ENCODE peak calls at places on chromosomes 7 and 10, in five cellular contexts. W is A549, O is K562, Z is AG04450, V is fibroblast of villous mesenchyme. C is an unnamed sample.

GRCh38 chr10:116461680-116462079 is 34.0 kb downstream of the PNLIPRP3 start:
- DNase-seq in W (no peak), O (no peak), Z (no peak), V (no peak), C (no peak)

GRCh38 chr10:104376784-104377300 is 23.2 kb downstream of the CFAP58 start:
- DNase-seq in W (no peak), O (no peak), Z (no peak), V (no peak), C (peak)

GRCh38 chr7:35987016-35987415 is 166.0 kb upstream of the EEPD1 start:
- DNase-seq in W (no peak), O (no peak), Z (no peak), V (no peak), C (no peak)

GRCh38 chr10:7085913-7086589 is 324.8 kb downstream of the SFMBT2 start:
- DNase-seq in W (no peak), O (peak), Z (no peak), V (peak), C (no peak)

GRCh38 chr7:106792233-106792926 is 72.7 kb upstream of the PIK3CG start:
- DNase-seq in W (no peak), O (no peak), Z (no peak), V (peak), C (no peak)

GRCh38 chr10:126892150-126892872 is 12.9 kb upstream of the DOCK1 start:
- DNase-seq in W (no peak), O (no peak), Z (no peak), V (peak), C (no peak)

GRCh38 chr10:71531485-71532446 is 135.0 kb downstream of the CDH23 start:
- DNase-seq in W (no peak), O (no peak), Z (no peak), V (no peak), C (no peak)

GRCh38 chr10:126075009-126075408 is 178.6 kb downstream of the FANK1 start:
- DNase-seq in W (no peak), O (no peak), Z (no peak), V (no peak), C (no peak)

GRCh38 chr10:26480909-26481703 is 43.0 kb downstream of the APBB1IP start:
- DNase-seq in W (no peak), O (no peak), Z (no peak), V (no peak), C (no peak)

GRCh38 chr10:122557516-122557915 is 3.0 kb upstream of the DMBT1 start:
- DNase-seq in W (peak), O (peak), Z (no peak), V (no peak), C (no peak)

GRCh38 chr7:70415179-70415972 is 716.6 kb upstream of the GALNT17 start:
- DNase-seq in W (no peak), O (no peak), Z (no peak), V (no peak), C (no peak)

GRCh38 chr7:30142710-30143109 is 7.9 kb downstream of the MTURN start:
- DNase-seq in W (no peak), O (no peak), Z (no peak), V (peak), C (no peak)

GRCh38 chr10:61302124-61302523 is 151.1 kb downstream of the TMEM26 start:
- DNase-seq in W (no peak), O (no peak), Z (no peak), V (no peak), C (no peak)

GRCh38 chr10:75038335-75038734 is 73.1 kb upstream of the SAMD8 start:
- DNase-seq in W (no peak), O (no peak), Z (peak), V (peak), C (peak)

GRCh38 chr7:33039257-33039904 is 23.2 kb downstream of the NT5C3A start:
- DNase-seq in W (no peak), O (no peak), Z (no peak), V (peak), C (no peak)

GRCh38 chr10:25300073-25300472 is 125.3 kb downstream of the GPR158 start:
- DNase-seq in W (no peak), O (no peak), Z (no peak), V (no peak), C (no peak)

GRCh38 chr7:4861673-4862072 is at the start of gene PAPOLB:
- DNase-seq in W (no peak), O (no peak), Z (no peak), V (no peak), C (no peak)

GRCh38 chr7:4862156-4862555 is 326 bp upstream of the PAPOLB start:
- DNase-seq in W (no peak), O (no peak), Z (no peak), V (no peak), C (no peak)

GRCh38 chr7:4857189-4857588 is 4.6 kb downstream of the PAPOLB start:
- DNase-seq in W (no peak), O (no peak), Z (no peak), V (no peak), C (no peak)

GRCh38 chr7:4856336-4857056 is 5.3 kb downstream of the PAPOLB start:
- DNase-seq in W (no peak), O (no peak), Z (no peak), V (no peak), C (no peak)

DNA sequence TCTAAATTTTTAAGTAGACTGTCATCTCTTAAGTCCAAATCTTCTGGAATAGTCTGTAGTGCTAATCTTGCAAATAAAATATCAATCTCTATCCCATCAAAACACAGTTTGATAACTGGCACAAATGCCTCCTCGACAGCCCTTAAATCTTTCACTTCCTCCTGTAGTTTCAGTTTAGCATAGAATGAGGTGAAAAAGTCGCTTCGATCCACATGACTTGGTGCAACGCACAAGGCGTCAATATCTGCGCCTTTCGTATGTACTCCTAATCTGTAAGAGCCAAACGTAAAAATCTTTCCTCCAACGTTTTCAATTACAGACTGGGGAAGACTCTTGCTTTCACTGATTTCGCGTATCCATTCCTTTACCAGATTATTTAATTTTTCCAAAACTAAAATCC is 603 bp downstream of the PAPOLB start:
- DNase-seq in W (no peak), O (no peak), Z (no peak), V (no peak), C (no peak)
- TF ChIP-seq CTCF in W (no peak), O (no peak), Z (no peak), V (no peak), C (no peak)

GRCh38 chr10:32048282-32048681 is 7.9 kb downstream of the KIF5B start:
- DNase-seq in W (no peak), O (no peak), Z (no peak), V (no peak), C (no peak)
- H3K4me3 ChIP-seq in W (no peak), O (no peak), Z (no peak), V (no peak), C (no peak)

GRCh38 chr10:83218205-83218604 is 921.1 kb upstream of the GHITM start:
- DNase-seq in W (no peak), O (no peak), Z (no peak), V (no peak), C (no peak)

GRCh38 chr10:83214178-83214577 is 925.1 kb upstream of the GHITM start:
- DNase-seq in W (no peak), O (no peak), Z (no peak), V (no peak), C (no peak)

GRCh38 chr10:83212632-83213349 is 926.5 kb upstream of the GHITM start:
- DNase-seq in W (no peak), O (no peak), Z (no peak), V (no peak), C (no peak)
- TF ChIP-seq CTCF in W (no peak), O (no peak), Z (no peak), V (no peak), C (no peak)

DNA sequence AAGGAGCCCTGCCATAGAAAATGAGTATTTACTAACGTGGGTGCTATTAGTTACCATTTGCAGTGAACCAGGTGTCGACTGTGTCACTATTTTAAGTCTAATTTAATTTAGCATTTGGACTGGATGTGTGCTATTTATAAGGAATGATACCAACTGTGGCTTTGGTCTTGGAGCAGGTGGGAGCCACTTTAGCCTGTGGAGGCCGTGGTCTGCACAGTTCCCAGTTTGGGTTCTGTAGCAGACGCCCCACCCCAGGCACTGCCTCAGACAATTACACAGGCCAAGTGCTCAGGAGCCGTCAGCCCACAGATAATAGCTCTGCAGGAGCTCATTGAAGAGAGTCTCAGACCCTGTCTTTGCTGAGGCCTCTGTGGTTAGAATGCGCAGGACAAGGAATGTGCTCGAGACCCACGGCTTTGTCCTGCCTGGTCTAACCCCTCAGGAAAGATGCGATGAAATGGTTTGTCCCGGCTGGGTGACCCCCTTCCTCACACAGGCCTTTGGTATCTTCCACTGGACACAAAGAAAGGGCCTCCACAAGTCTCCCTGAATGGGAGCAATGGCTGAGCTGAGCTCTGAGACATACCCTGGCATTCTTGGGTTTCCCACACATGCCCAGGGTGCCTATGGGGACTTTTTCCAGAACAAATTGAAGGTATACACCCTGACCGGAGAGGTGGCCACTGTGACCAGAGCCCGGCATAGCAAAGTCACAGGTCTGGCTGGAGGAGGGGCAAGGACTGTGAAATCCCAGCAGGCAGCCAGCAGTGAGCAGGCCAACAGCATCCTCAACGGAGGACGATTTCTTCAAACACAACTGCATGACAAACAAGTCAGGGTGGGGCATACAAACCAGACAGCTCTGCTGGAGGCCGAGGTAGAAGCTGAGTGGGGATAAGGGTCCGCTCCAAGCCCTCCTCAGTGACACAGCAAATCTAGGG is 251.2 kb downstream of the ARHGAP12 start:
- DNase-seq in W (no peak), O (no peak), Z (no peak), V (no peak), C (no peak)
- H3K4me3 ChIP-seq in W (no peak), O (no peak), Z (no peak), V (no peak), C (no peak)

GRCh38 chr10:90798482-90798881 is 59.4 kb downstream of the HTR7 start:
- DNase-seq in W (no peak), O (no peak), Z (no peak), V (no peak), C (no peak)
- TF ChIP-seq CTCF in W (no peak), O (no peak), Z (no peak), V (no peak), C (no peak)

DNA sequence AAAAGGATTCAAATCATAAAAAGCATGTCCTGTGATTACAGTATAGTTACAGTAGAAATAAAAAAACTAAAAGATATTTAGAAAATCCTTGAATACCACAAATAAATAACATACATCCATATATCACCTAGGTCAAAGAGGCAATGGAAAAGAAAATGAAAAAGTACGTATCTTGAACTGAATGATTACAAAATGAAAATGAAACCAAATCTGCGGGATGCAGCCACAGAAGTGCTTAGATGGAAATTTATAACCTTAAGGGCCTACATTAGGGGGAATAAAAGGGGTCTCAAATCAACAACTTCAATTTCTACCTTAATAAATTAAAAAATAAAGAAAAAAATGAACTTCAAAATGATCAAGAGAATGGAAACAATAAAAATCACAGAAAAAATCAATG is 879.0 kb upstream of the CELF2 start:
- DNase-seq in W (no peak), O (no peak), Z (no peak), V (peak), C (no peak)
- H3K4me3 ChIP-seq in W (no peak), O (no peak), Z (no peak), V (peak), C (no peak)

DNA sequence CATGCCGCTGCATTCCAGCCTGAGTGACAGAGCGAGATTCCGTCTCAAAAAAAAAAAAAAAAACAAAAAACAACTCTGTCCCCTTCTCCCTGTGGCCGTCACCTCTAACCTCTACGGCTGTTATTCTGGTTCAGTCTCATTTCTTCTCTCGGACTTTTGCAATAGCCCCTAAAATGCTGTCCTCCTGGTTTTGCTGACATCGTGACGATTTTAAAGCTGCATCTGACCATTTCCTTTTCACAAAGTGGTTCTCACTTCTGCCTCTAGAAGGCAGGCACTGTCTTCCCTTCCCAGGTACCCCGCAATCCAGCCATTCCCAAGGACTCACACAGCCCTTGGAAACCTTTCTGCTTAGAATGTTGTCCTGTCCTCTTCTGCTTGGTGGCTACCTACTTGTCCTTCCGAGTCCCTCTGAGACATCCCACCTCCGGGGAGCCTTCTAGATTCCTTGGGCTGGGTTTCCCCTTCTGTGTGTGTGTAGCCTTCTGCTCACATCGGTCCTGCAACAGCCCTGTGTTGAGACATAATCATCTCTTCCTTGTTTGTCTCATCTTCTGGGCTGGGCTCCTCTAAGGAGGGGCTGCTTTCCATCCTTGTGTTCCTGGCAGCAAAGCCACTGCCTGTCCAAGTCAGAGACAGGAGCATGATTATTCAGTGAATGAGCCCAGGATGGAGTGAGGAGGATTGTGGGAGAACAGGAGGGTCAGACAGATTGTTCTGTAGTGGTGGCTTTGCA is 83.1 kb downstream of the GRK5 start:
- DNase-seq in W (no peak), O (no peak), Z (no peak), V (no peak), C (no peak)
- TF ChIP-seq CTCF in W (peak), O (no peak), Z (peak), V (no peak), C (peak)

C was measured in retinal pigment epithelial cell.